ENCODE peak calls at places on chromosomes 3 and 15, in five cellular contexts. K is dermis microvascular lymphatic vessel endothelial cell, Y is Peyer's patch, Z is RWPE1, N is GM12864. S is an unnamed sample.

GRCh38 chr3:149473314-149473990 is 1.0 kb upstream of the TM4SF4 start:
- DNase-seq in N (no peak), Y (peak; percentile 56), Z (peak; percentile 74), K (no peak), S (peak; percentile 57)

GRCh38 chr3:77197408-77197807 is 157.5 kb downstream of the ROBO2 start:
- DNase-seq in Y (no peak), Z (no peak), K (no peak), N (no peak), S (no peak)

GRCh38 chr3:194990454-194991337 is 280.3 kb downstream of the XXYLT1 start:
- DNase-seq in Y (no peak), K (no peak), Z (no peak), N (no peak), S (no peak)

GRCh38 chr15:69760890-69761568 is 308.4 kb downstream of the RPLP1 start:
- DNase-seq in Y (no peak), Z (peak; percentile 97), K (peak; percentile 15), N (peak; percentile 76), S (peak; percentile 99)

GRCh38 chr3:126060613-126061145 is 23.2 kb downstream of the SLC41A3 start:
- DNase-seq in K (no peak), Z (no peak), Y (no peak), N (no peak), S (no peak)

GRCh38 chr15:70955151-70955550 is 62.5 kb downstream of the LRRC49 start:
- DNase-seq in K (no peak), Y (no peak), N (no peak), Z (no peak), S (peak; percentile 19)

GRCh38 chr3:102037209-102037608 is 187.9 kb downstream of the NFKBIZ start:
- DNase-seq in K (no peak), Y (no peak), N (no peak), Z (no peak), S (peak; percentile 29)

GRCh38 chr15:78449220-78449999 is 11.4 kb downstream of the IREB2 start:
- DNase-seq in Y (no peak), Z (no peak), N (no peak), K (no peak), S (peak; percentile 55)

GRCh38 chr3:183779896-183780450 is 45.4 kb downstream of the MAP6D1 start:
- DNase-seq in N (no peak), Z (no peak), K (no peak), Y (no peak), S (no peak)

GRCh38 chr3:176526194-176526593 is 671.1 kb downstream of the TBL1XR1 start:
- DNase-seq in Z (no peak), N (no peak), Y (no peak), K (no peak), S (no peak)

GRCh38 chr3:158489181-158489580 is 81.8 kb upstream of the MLF1 start:
- DNase-seq in Z (no peak), K (no peak), N (no peak), Y (no peak), S (no peak)

GRCh38 chr3:2137651-2138050 is 39.0 kb downstream of the CNTN4 start:
- DNase-seq in K (no peak), Y (no peak), Z (no peak), N (no peak), S (no peak)

S was measured in mesenchymal stem cell.